ENCODE peak calls at places on chromosomes 4 and X, in six cellular contexts. One of them, this sample, is unnamed.

GRCh38 chrX:989959-990510 is 222.4 kb downstream of the CRLF2 start:
- DNase-seq in fibroblast of pulmonary artery: peak; percentile 68
- DNase-seq in NCI-H345: no peak
- DNase-seq in astrocyte of the cerebellum: peak; percentile 96
- DNase-seq in psoas muscle: peak; percentile 78
- DNase-seq in stimulated activated CD8-positive, alpha-beta memory T cell treated with anti-CD3 and anti-CD28 coated beads, Interleukin-4, amount 100 ng/mL, for 24 hours: peak; percentile 63
- DNase-seq in this sample: no peak

GRCh38 chrX:69568828-69569227 is 47.1 kb upstream of the EDA start:
- DNase-seq in fibroblast of pulmonary artery: no peak
- DNase-seq in NCI-H345: no peak
- DNase-seq in astrocyte of the cerebellum: no peak
- DNase-seq in psoas muscle: no peak
- DNase-seq in stimulated activated CD8-positive, alpha-beta memory T cell treated with anti-CD3 and anti-CD28 coated beads, Interleukin-4, amount 100 ng/mL, for 24 hours: no peak
- DNase-seq in this sample: no peak

GRCh38 chr4:129355529-129355928 is 259.6 kb downstream of the C4orf33 start:
- DNase-seq in fibroblast of pulmonary artery: peak; percentile 20
- DNase-seq in NCI-H345: no peak
- DNase-seq in astrocyte of the cerebellum: peak; percentile 55
- DNase-seq in psoas muscle: no peak
- DNase-seq in stimulated activated CD8-positive, alpha-beta memory T cell treated with anti-CD3 and anti-CD28 coated beads, Interleukin-4, amount 100 ng/mL, for 24 hours: no peak
- DNase-seq in this sample: no peak

GRCh38 chrX:48090123-48090522 is 18.7 kb upstream of the ZNF630 start:
- DNase-seq in fibroblast of pulmonary artery: no peak
- DNase-seq in NCI-H345: no peak
- DNase-seq in astrocyte of the cerebellum: no peak
- DNase-seq in psoas muscle: no peak
- DNase-seq in stimulated activated CD8-positive, alpha-beta memory T cell treated with anti-CD3 and anti-CD28 coated beads, Interleukin-4, amount 100 ng/mL, for 24 hours: no peak
- DNase-seq in this sample: no peak

GRCh38 chrX:16797358-16797757 is 11.1 kb downstream of the TXLNG start:
- DNase-seq in fibroblast of pulmonary artery: peak; percentile 12
- DNase-seq in NCI-H345: no peak
- DNase-seq in astrocyte of the cerebellum: peak; percentile 22
- DNase-seq in psoas muscle: peak; percentile 32
- DNase-seq in stimulated activated CD8-positive, alpha-beta memory T cell treated with anti-CD3 and anti-CD28 coated beads, Interleukin-4, amount 100 ng/mL, for 24 hours: no peak
- DNase-seq in this sample: no peak

GRCh38 chr4:149975172-149975571 is 103.1 kb upstream of the DCLK2 start:
- DNase-seq in fibroblast of pulmonary artery: no peak
- DNase-seq in NCI-H345: no peak
- DNase-seq in astrocyte of the cerebellum: no peak
- DNase-seq in psoas muscle: no peak
- DNase-seq in stimulated activated CD8-positive, alpha-beta memory T cell treated with anti-CD3 and anti-CD28 coated beads, Interleukin-4, amount 100 ng/mL, for 24 hours: no peak
- DNase-seq in this sample: no peak

GRCh38 chrX:44474410-44474809 is 68.2 kb downstream of the FUNDC1 start:
- DNase-seq in fibroblast of pulmonary artery: peak; percentile 11
- DNase-seq in NCI-H345: no peak
- DNase-seq in astrocyte of the cerebellum: no peak
- DNase-seq in psoas muscle: no peak
- DNase-seq in stimulated activated CD8-positive, alpha-beta memory T cell treated with anti-CD3 and anti-CD28 coated beads, Interleukin-4, amount 100 ng/mL, for 24 hours: no peak
- DNase-seq in this sample: no peak

GRCh38 chr4:15577508-15577907 is 77.6 kb downstream of the FBXL5 start:
- DNase-seq in fibroblast of pulmonary artery: peak; percentile 13
- DNase-seq in NCI-H345: no peak
- DNase-seq in astrocyte of the cerebellum: no peak
- DNase-seq in psoas muscle: no peak
- DNase-seq in stimulated activated CD8-positive, alpha-beta memory T cell treated with anti-CD3 and anti-CD28 coated beads, Interleukin-4, amount 100 ng/mL, for 24 hours: no peak
- DNase-seq in this sample: no peak

GRCh38 chr4:61376301-61376700 is 176.2 kb downstream of the ADGRL3 start:
- DNase-seq in fibroblast of pulmonary artery: peak; percentile 25
- DNase-seq in NCI-H345: no peak
- DNase-seq in astrocyte of the cerebellum: no peak
- DNase-seq in psoas muscle: no peak
- DNase-seq in stimulated activated CD8-positive, alpha-beta memory T cell treated with anti-CD3 and anti-CD28 coated beads, Interleukin-4, amount 100 ng/mL, for 24 hours: no peak
- DNase-seq in this sample: no peak

GRCh38 chrX:20435913-20436312 is 169.2 kb upstream of the RPS6KA3 start:
- DNase-seq in fibroblast of pulmonary artery: no peak
- DNase-seq in NCI-H345: no peak
- DNase-seq in astrocyte of the cerebellum: no peak
- DNase-seq in psoas muscle: no peak
- DNase-seq in stimulated activated CD8-positive, alpha-beta memory T cell treated with anti-CD3 and anti-CD28 coated beads, Interleukin-4, amount 100 ng/mL, for 24 hours: no peak
- DNase-seq in this sample: no peak

GRCh38 chr4:25862411-25863346 is at the start of gene SEL1L3:
- DNase-seq in fibroblast of pulmonary artery: no peak
- DNase-seq in NCI-H345: peak; percentile 28
- DNase-seq in astrocyte of the cerebellum: no peak
- DNase-seq in psoas muscle: peak; percentile 33
- DNase-seq in stimulated activated CD8-positive, alpha-beta memory T cell treated with anti-CD3 and anti-CD28 coated beads, Interleukin-4, amount 100 ng/mL, for 24 hours: peak; percentile 53
- DNase-seq in this sample: peak; percentile 58

GRCh38 chr4:10077492-10078335 is 38.9 kb downstream of the WDR1 start:
- DNase-seq in fibroblast of pulmonary artery: no peak
- DNase-seq in NCI-H345: no peak
- DNase-seq in astrocyte of the cerebellum: no peak
- DNase-seq in psoas muscle: no peak
- DNase-seq in stimulated activated CD8-positive, alpha-beta memory T cell treated with anti-CD3 and anti-CD28 coated beads, Interleukin-4, amount 100 ng/mL, for 24 hours: no peak
- DNase-seq in this sample: no peak

GRCh38 chrX:69137911-69138310 is 27.3 kb downstream of the PJA1 start:
- DNase-seq in fibroblast of pulmonary artery: no peak
- DNase-seq in NCI-H345: no peak
- DNase-seq in astrocyte of the cerebellum: no peak
- DNase-seq in psoas muscle: no peak
- DNase-seq in stimulated activated CD8-positive, alpha-beta memory T cell treated with anti-CD3 and anti-CD28 coated beads, Interleukin-4, amount 100 ng/mL, for 24 hours: no peak
- DNase-seq in this sample: no peak

GRCh38 chr4:185811509-185812364 is at the start of gene SORBS2:
- DNase-seq in fibroblast of pulmonary artery: peak; percentile 63
- DNase-seq in NCI-H345: peak; percentile 85
- DNase-seq in astrocyte of the cerebellum: peak; percentile 59
- DNase-seq in psoas muscle: no peak
- DNase-seq in stimulated activated CD8-positive, alpha-beta memory T cell treated with anti-CD3 and anti-CD28 coated beads, Interleukin-4, amount 100 ng/mL, for 24 hours: no peak
- DNase-seq in this sample: no peak

GRCh38 chrX:87017210-87017609 is 500.4 kb upstream of the KLHL4 start:
- DNase-seq in fibroblast of pulmonary artery: no peak
- DNase-seq in NCI-H345: no peak
- DNase-seq in astrocyte of the cerebellum: no peak
- DNase-seq in psoas muscle: no peak
- DNase-seq in stimulated activated CD8-positive, alpha-beta memory T cell treated with anti-CD3 and anti-CD28 coated beads, Interleukin-4, amount 100 ng/mL, for 24 hours: no peak
- DNase-seq in this sample: no peak

GRCh38 chr4:1030559-1030958 is 19.1 kb downstream of the FGFRL1 start:
- DNase-seq in fibroblast of pulmonary artery: no peak
- DNase-seq in NCI-H345: no peak
- DNase-seq in astrocyte of the cerebellum: no peak
- DNase-seq in psoas muscle: no peak
- DNase-seq in stimulated activated CD8-positive, alpha-beta memory T cell treated with anti-CD3 and anti-CD28 coated beads, Interleukin-4, amount 100 ng/mL, for 24 hours: no peak
- DNase-seq in this sample: no peak

GRCh38 chrX:124042042-124042441 is 80.5 kb downstream of the STAG2 start:
- DNase-seq in fibroblast of pulmonary artery: no peak
- DNase-seq in NCI-H345: no peak
- DNase-seq in astrocyte of the cerebellum: no peak
- DNase-seq in psoas muscle: no peak
- DNase-seq in stimulated activated CD8-positive, alpha-beta memory T cell treated with anti-CD3 and anti-CD28 coated beads, Interleukin-4, amount 100 ng/mL, for 24 hours: no peak
- DNase-seq in this sample: no peak

GRCh38 chr4:120066182-120066524 is 495 bp downstream of the MAD2L1 start:
- DNase-seq in fibroblast of pulmonary artery: no peak
- DNase-seq in NCI-H345: no peak
- DNase-seq in astrocyte of the cerebellum: no peak
- DNase-seq in psoas muscle: no peak
- DNase-seq in stimulated activated CD8-positive, alpha-beta memory T cell treated with anti-CD3 and anti-CD28 coated beads, Interleukin-4, amount 100 ng/mL, for 24 hours: peak; percentile 31
- DNase-seq in this sample: no peak

GRCh38 chr4:176409627-176410026 is 89.9 kb downstream of the SPCS3 start:
- DNase-seq in fibroblast of pulmonary artery: no peak
- DNase-seq in NCI-H345: no peak
- DNase-seq in astrocyte of the cerebellum: no peak
- DNase-seq in psoas muscle: no peak
- DNase-seq in stimulated activated CD8-positive, alpha-beta memory T cell treated with anti-CD3 and anti-CD28 coated beads, Interleukin-4, amount 100 ng/mL, for 24 hours: no peak
- DNase-seq in this sample: no peak

This sample was measured in NK-92 treated with Interleukin-12 subunit alpha and Interleukin-12 subunit beta, amount 100 ng/mL, for 24 hours.